ENCODE peak calls at places on chromosome 1, in nine cellular contexts. R is NCI-H748 treated with DMSO at 0.1 percent for 48 hours, S is GM03348, H is osteocyte, X is astrocyte, W is KG1, Q is anterior cingulate cortex, I is AG08395, V is T-helper 9 cell. N is an unnamed sample.

GRCh38 chr1:20169932-20170331 is 16.0 kb upstream of the UBXN10 start:
- DNase-seq in R (no peak), S (no peak), H (no peak), X (no peak), W (no peak), Q (no peak), I (no peak), V (no peak), N (no peak)

GRCh38 chr1:182146286-182146685 is 84.8 kb upstream of the ZNF648 start:
- DNase-seq in R (no peak), S (no peak), H (no peak), X (no peak), W (no peak), Q (no peak), I (no peak), V (no peak), N (no peak)

GRCh38 chr1:45629035-45629434 is 5.2 kb upstream of the CCDC17 start:
- DNase-seq in R (no peak), S (no peak), H (no peak), X (no peak), W (no peak), Q (no peak), I (no peak), V (no peak), N (no peak)

GRCh38 chr1:2940178-2940577 is 81.1 kb upstream of the ACTRT2 start:
- DNase-seq in R (no peak), S (no peak), H (no peak), X (no peak), W (no peak), Q (no peak), I (no peak), V (no peak), N (no peak)

GRCh38 chr1:27427329-27427728 is 34.9 kb downstream of the GPR3 start:
- DNase-seq in R (no peak), S (no peak), H (no peak), X (no peak), W (no peak), Q (no peak), I (no peak), V (no peak), N (no peak)

GRCh38 chr1:28915036-28915895 is 897 bp downstream of the EPB41 start:
- DNase-seq in R (peak), S (no peak), H (peak), X (peak), W (peak), Q (no peak), I (no peak), V (peak), N (peak)

GRCh38 chr1:235468970-235469369 is 35.3 kb downstream of the B3GALNT2 start:
- DNase-seq in R (no peak), S (peak), H (no peak), X (peak), W (no peak), Q (no peak), I (peak), V (no peak), N (no peak)

GRCh38 chr1:46798820-46799219 is at the start of gene CYP4B1:
- DNase-seq in R (no peak), S (peak), H (peak), X (no peak), W (no peak), Q (no peak), I (no peak), V (no peak), N (no peak)

GRCh38 chr1:210400043-210400840 is 71.5 kb downstream of the HHAT start:
- DNase-seq in R (peak), S (peak), H (no peak), X (peak), W (peak), Q (no peak), I (peak), V (peak), N (no peak)

GRCh38 chr1:201169203-201169602 is 14.9 kb upstream of the TMEM9 start:
- DNase-seq in R (no peak), S (no peak), H (no peak), X (no peak), W (no peak), Q (no peak), I (no peak), V (no peak), N (no peak)

GRCh38 chr1:227894831-227895451 is 52.8 kb downstream of the WNT9A start:
- DNase-seq in R (no peak), S (no peak), H (peak), X (no peak), W (no peak), Q (no peak), I (no peak), V (no peak), N (no peak)

GRCh38 chr1:31855038-31855845 is 39.4 kb upstream of the SPOCD1 start:
- DNase-seq in R (no peak), S (peak), H (no peak), X (peak), W (no peak), Q (no peak), I (peak), V (no peak), N (no peak)

GRCh38 chr1:43890815-43891214 is 42.8 kb upstream of the ARTN start:
- DNase-seq in R (no peak), S (no peak), H (no peak), X (no peak), W (no peak), Q (no peak), I (no peak), V (no peak), N (no peak)

GRCh38 chr1:42926235-42926869 is 32.3 kb downstream of the SLC2A1 start:
- DNase-seq in R (no peak), S (no peak), H (no peak), X (no peak), W (no peak), Q (no peak), I (no peak), V (no peak), N (no peak)

GRCh38 chr1:86648255-86648654 is 56.1 kb upstream of the SH3GLB1 start:
- DNase-seq in R (peak), S (peak), H (no peak), X (peak), W (no peak), Q (no peak), I (peak), V (no peak), N (no peak)

N was measured in CD8-positive, alpha-beta T cell.